ENCODE peak calls at places on chromosomes 5 and 9, in eight cellular contexts. J, F, U, L, Q, R, N and E are unnamed samples. For H3K4me1, the result is how much of the 10 kb centered on the place peaks cover.

GRCh38 chr5:1315709-1316587 is 21.1 kb upstream of the TERT start:
- DNase-seq in N (peak), U (no peak), R (peak), Q (no peak), F (peak), L (no peak), J (no peak), E (no peak)

GRCh38 chr5:95728494-95729114 is 2.5 kb upstream of the RHOBTB3 start:
- DNase-seq in R (no peak), U (no peak), L (no peak), J (no peak), N (no peak), F (no peak), Q (no peak), E (no peak)

GRCh38 chr5:171713152-171713551 is 72.5 kb upstream of the SMIM23 start:
- DNase-seq in F (no peak), Q (no peak), N (no peak), U (no peak), R (no peak), J (no peak), L (no peak), E (no peak)

GRCh38 chr5:171525086-171525485 is 105.6 kb downstream of the FGF18 start:
- DNase-seq in L (no peak), J (no peak), R (no peak), F (no peak), N (no peak), Q (no peak), U (no peak), E (no peak)

GRCh38 chr5:157710887-157711286 is 20.3 kb upstream of the THG1L start:
- DNase-seq in J (no peak), N (no peak), L (no peak), R (no peak), U (no peak), F (no peak), Q (no peak), E (peak)

GRCh38 chr9:38186372-38187115 is 117.5 kb upstream of the SHB start:
- DNase-seq in N (no peak), R (no peak), J (no peak), U (no peak), L (no peak), F (no peak), Q (no peak), E (no peak)

GRCh38 chr9:129183495-129184308 is 5.6 kb upstream of the IER5L start:
- DNase-seq in N (no peak), L (no peak), Q (no peak), U (no peak), R (no peak), J (no peak), F (no peak), E (no peak)

GRCh38 chr5:146291421-146292074 is 47.1 kb upstream of the POU4F3 start:
- DNase-seq in U (no peak), N (no peak), Q (no peak), J (no peak), L (no peak), F (no peak), R (no peak), E (no peak)

GRCh38 chr9:136119259-136120118 is 814 bp upstream of the TMEM250 start:
- DNase-seq in L (peak), J (no peak), U (peak), N (no peak), F (no peak), Q (no peak), R (peak), E (peak)

GRCh38 chr5:178487911-178488310 is 102.3 kb downstream of the COL23A1 start:
- DNase-seq in U (no peak), R (no peak), J (no peak), F (no peak), N (no peak), L (no peak), Q (no peak), E (no peak)

GRCh38 chr5:1387059-1387755 is 42.3 kb upstream of the CLPTM1L start:
- DNase-seq in F (no peak), R (no peak), J (no peak), U (no peak), L (peak), N (no peak), Q (no peak), E (no peak)

GRCh38 chr9:110691002-110691549 is 22.5 kb downstream of the MUSK start:
- DNase-seq in L (no peak), R (no peak), J (no peak), U (no peak), F (no peak), N (no peak), Q (no peak), E (no peak)

GRCh38 chr5:1952456-1953099 is 69.9 kb upstream of the IRX4 start:
- DNase-seq in U (no peak), N (no peak), R (no peak), L (no peak), Q (no peak), J (no peak), F (no peak), E (no peak)

GRCh38 chr5:180637962-180638680 is 11.3 kb downstream of the FLT4 start:
- DNase-seq in J (no peak), F (no peak), N (peak), Q (no peak), L (no peak), U (peak), R (no peak), E (no peak)

GRCh38 chr5:180633283-180634177 is 15.9 kb downstream of the FLT4 start:
- DNase-seq in L (no peak), R (no peak), U (peak), F (no peak), Q (no peak), J (no peak), N (peak), E (no peak)

GRCh38 chr5:180632768-180633167 is 16.6 kb downstream of the FLT4 start:
- DNase-seq in J (no peak), L (no peak), Q (no peak), U (peak), F (no peak), N (peak), R (no peak), E (no peak)

GRCh38 chr5:180636403-180637075 is 12.9 kb downstream of the FLT4 start:
- DNase-seq in U (peak), F (no peak), J (no peak), N (peak), Q (no peak), L (no peak), R (no peak), E (no peak)

GRCh38 chr5:180636016-180636402 is 13.4 kb downstream of the FLT4 start:
- DNase-seq in Q (no peak), U (no peak), F (no peak), R (no peak), L (no peak), N (no peak), J (no peak), E (no peak)
- H3K4me1 ChIP-seq in Q (under half), U (under half), F (under half), R (under half), L (under half), N (under half), J (under half), E (under half)

DNA sequence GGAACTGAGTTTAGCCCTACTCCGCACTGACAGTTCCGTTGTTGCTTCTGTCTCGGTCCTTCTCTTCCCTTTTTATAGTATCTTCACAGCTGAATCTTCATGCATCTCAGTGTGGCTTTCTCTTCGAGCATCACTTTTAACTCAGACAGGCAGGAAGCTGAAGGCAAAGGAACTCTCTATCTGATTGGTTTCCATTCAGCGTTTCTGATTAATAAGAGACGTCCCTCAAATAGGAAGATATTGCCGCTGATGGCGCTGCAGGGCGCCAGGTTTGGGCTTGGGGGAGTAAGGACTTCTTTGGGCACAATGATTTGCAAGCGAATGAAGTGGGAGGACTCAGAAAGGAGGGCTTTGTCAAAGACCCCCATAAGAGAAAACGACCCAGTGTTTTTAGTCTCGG is at the start of gene CDH9:
- DNase-seq in U (no peak), N (no peak), L (no peak), F (no peak), Q (no peak), R (no peak), J (no peak), E (no peak)
- H3K27ac ChIP-seq in U (no peak), N (no peak), L (no peak), F (no peak), Q (no peak), R (no peak), J (no peak), E (no peak)

GRCh38 chr9:134546746-134547145 is 94.9 kb upstream of the COL5A1 start:
- DNase-seq in U (no peak), F (no peak), N (peak), J (no peak), L (no peak), R (no peak), Q (no peak), E (no peak)
- H3K4me1 ChIP-seq in U (under half), F (under half), N (under half), J (under half), L (under half), R (under half), Q (under half), E (half or more)

GRCh38 chr9:83068414-83068813 is 5.5 kb upstream of the RASEF start:
- DNase-seq in U (no peak), N (no peak), R (no peak), F (no peak), J (no peak), Q (no peak), L (no peak), E (no peak)

GRCh38 chr9:83066771-83067170 is 3.8 kb upstream of the RASEF start:
- DNase-seq in N (no peak), R (no peak), Q (no peak), L (no peak), F (no peak), J (no peak), U (no peak), E (no peak)

GRCh38 chr9:83067579-83067978 is 4.6 kb upstream of the RASEF start:
- DNase-seq in R (no peak), Q (no peak), L (no peak), F (no peak), U (no peak), J (no peak), N (no peak), E (no peak)

GRCh38 chr9:83069651-83070050 is 6.7 kb upstream of the RASEF start:
- DNase-seq in R (no peak), Q (no peak), N (no peak), L (no peak), U (no peak), J (no peak), F (no peak), E (no peak)

GRCh38 chr9:83070257-83070656 is 7.3 kb upstream of the RASEF start:
- DNase-seq in J (no peak), Q (no peak), L (no peak), N (no peak), U (no peak), F (no peak), R (no peak), E (no peak)
- H3K27ac ChIP-seq in J (no peak), Q (no peak), L (no peak), N (no peak), U (no peak), F (no peak), R (no peak), E (no peak)

GRCh38 chr9:134352247-134352933 is 26.1 kb downstream of the RXRA start:
- DNase-seq in J (no peak), N (no peak), L (no peak), U (no peak), F (no peak), R (no peak), Q (no peak), E (no peak)

GRCh38 chr9:134353539-134353938 is 27.3 kb downstream of the RXRA start:
- DNase-seq in U (no peak), F (no peak), R (no peak), N (no peak), J (peak), Q (no peak), L (no peak), E (no peak)

GRCh38 chr9:134350416-134350994 is 24.2 kb downstream of the RXRA start:
- DNase-seq in U (no peak), R (no peak), F (no peak), N (no peak), L (no peak), Q (no peak), J (no peak), E (no peak)

GRCh38 chr9:134349941-134350340 is 23.7 kb downstream of the RXRA start:
- DNase-seq in U (no peak), N (no peak), J (no peak), Q (no peak), R (no peak), F (no peak), L (no peak), E (no peak)

GRCh38 chr9:134351777-134352176 is 25.5 kb downstream of the RXRA start:
- DNase-seq in U (no peak), R (no peak), L (no peak), F (no peak), J (no peak), N (no peak), Q (no peak), E (no peak)
- H3K4me1 ChIP-seq in U (under half), R (under half), L (under half), F (under half), J (half or more), N (under half), Q (half or more), E (under half)